ENCODE peak calls at places on chromosome 11, in four cellular contexts. One of them, this sample, is unnamed.

GRCh38 chr11:86672007-86672621 is at the start of gene ME3:
- DNase-seq in activated CD8-positive, alpha-beta T cell treated with anti-CD3 and anti-CD28 coated beads for 36 hours: peak
- DNase-seq in fibroblast of pulmonary artery: peak
- DNase-seq in MM.1S: peak
- DNase-seq in this sample: peak

GRCh38 chr11:108734956-108735559 is 70.2 kb downstream of the DDX10 start:
- DNase-seq in fibroblast of pulmonary artery: peak
- DNase-seq in activated CD8-positive, alpha-beta T cell treated with anti-CD3 and anti-CD28 coated beads for 36 hours: peak
- DNase-seq in MM.1S: peak
- DNase-seq in this sample: no peak

GRCh38 chr11:92204731-92205130 is 19.9 kb upstream of the FAT3 start:
- DNase-seq in MM.1S: no peak
- DNase-seq in activated CD8-positive, alpha-beta T cell treated with anti-CD3 and anti-CD28 coated beads for 36 hours: no peak
- DNase-seq in fibroblast of pulmonary artery: peak
- DNase-seq in this sample: no peak

GRCh38 chr11:91653091-91653754 is 571.4 kb upstream of the FAT3 start:
- DNase-seq in MM.1S: no peak
- DNase-seq in fibroblast of pulmonary artery: no peak
- DNase-seq in activated CD8-positive, alpha-beta T cell treated with anti-CD3 and anti-CD28 coated beads for 36 hours: no peak
- DNase-seq in this sample: no peak

GRCh38 chr11:20131744-20132666 is 28.3 kb downstream of the DBX1 start:
- DNase-seq in MM.1S: peak
- DNase-seq in fibroblast of pulmonary artery: peak
- DNase-seq in activated CD8-positive, alpha-beta T cell treated with anti-CD3 and anti-CD28 coated beads for 36 hours: peak
- DNase-seq in this sample: peak

GRCh38 chr11:113796663-113797259 is 17.2 kb downstream of the CLDN25 start:
- DNase-seq in activated CD8-positive, alpha-beta T cell treated with anti-CD3 and anti-CD28 coated beads for 36 hours: peak
- DNase-seq in fibroblast of pulmonary artery: peak
- DNase-seq in MM.1S: peak
- DNase-seq in this sample: peak

GRCh38 chr11:19432370-19433163 is 191.8 kb upstream of the E2F8 start:
- DNase-seq in activated CD8-positive, alpha-beta T cell treated with anti-CD3 and anti-CD28 coated beads for 36 hours: no peak
- DNase-seq in MM.1S: peak
- DNase-seq in fibroblast of pulmonary artery: peak
- DNase-seq in this sample: no peak

GRCh38 chr11:46247664-46248063 is 29.8 kb upstream of the CREB3L1 start:
- DNase-seq in activated CD8-positive, alpha-beta T cell treated with anti-CD3 and anti-CD28 coated beads for 36 hours: peak
- DNase-seq in MM.1S: peak
- DNase-seq in fibroblast of pulmonary artery: peak
- DNase-seq in this sample: peak

GRCh38 chr11:75063732-75064314 is 32.9 kb downstream of the OR2AT4 start:
- DNase-seq in fibroblast of pulmonary artery: no peak
- DNase-seq in activated CD8-positive, alpha-beta T cell treated with anti-CD3 and anti-CD28 coated beads for 36 hours: no peak
- DNase-seq in MM.1S: no peak
- DNase-seq in this sample: no peak

GRCh38 chr11:75434051-75434450 is 1.0 kb upstream of the KLHL35 start:
- DNase-seq in fibroblast of pulmonary artery: no peak
- DNase-seq in MM.1S: no peak
- DNase-seq in activated CD8-positive, alpha-beta T cell treated with anti-CD3 and anti-CD28 coated beads for 36 hours: no peak
- DNase-seq in this sample: no peak

GRCh38 chr11:70343631-70344030 is 54.7 kb upstream of the CTTN start:
- DNase-seq in MM.1S: no peak
- DNase-seq in activated CD8-positive, alpha-beta T cell treated with anti-CD3 and anti-CD28 coated beads for 36 hours: no peak
- DNase-seq in fibroblast of pulmonary artery: no peak
- DNase-seq in this sample: no peak

GRCh38 chr11:6735306-6735705 is 36.5 kb downstream of the OR2AG2 start:
- DNase-seq in activated CD8-positive, alpha-beta T cell treated with anti-CD3 and anti-CD28 coated beads for 36 hours: no peak
- DNase-seq in MM.1S: no peak
- DNase-seq in fibroblast of pulmonary artery: no peak
- DNase-seq in this sample: no peak

GRCh38 chr11:34407121-34407813 is 31.5 kb upstream of the CAT start:
- DNase-seq in MM.1S: no peak
- DNase-seq in activated CD8-positive, alpha-beta T cell treated with anti-CD3 and anti-CD28 coated beads for 36 hours: no peak
- DNase-seq in fibroblast of pulmonary artery: no peak
- DNase-seq in this sample: no peak

GRCh38 chr11:17741487-17741886 is 6.9 kb downstream of the KCNC1 start:
- DNase-seq in fibroblast of pulmonary artery: no peak
- DNase-seq in MM.1S: no peak
- DNase-seq in activated CD8-positive, alpha-beta T cell treated with anti-CD3 and anti-CD28 coated beads for 36 hours: no peak
- DNase-seq in this sample: no peak

GRCh38 chr11:47355283-47356128 is 3.0 kb upstream of the MYBPC3 start:
- DNase-seq in MM.1S: no peak
- DNase-seq in activated CD8-positive, alpha-beta T cell treated with anti-CD3 and anti-CD28 coated beads for 36 hours: peak
- DNase-seq in fibroblast of pulmonary artery: peak
- DNase-seq in this sample: peak

GRCh38 chr11:120170741-120171261 is 32.9 kb upstream of the TRIM29 start:
- DNase-seq in activated CD8-positive, alpha-beta T cell treated with anti-CD3 and anti-CD28 coated beads for 36 hours: no peak
- DNase-seq in fibroblast of pulmonary artery: no peak
- DNase-seq in MM.1S: no peak
- DNase-seq in this sample: no peak

GRCh38 chr11:33234397-33235168 is 22.6 kb upstream of the HIPK3 start:
- DNase-seq in MM.1S: no peak
- DNase-seq in fibroblast of pulmonary artery: no peak
- DNase-seq in activated CD8-positive, alpha-beta T cell treated with anti-CD3 and anti-CD28 coated beads for 36 hours: no peak
- DNase-seq in this sample: no peak

GRCh38 chr11:67664213-67664585 is 10.2 kb downstream of the ALDH3B2 start:
- DNase-seq in MM.1S: no peak
- DNase-seq in activated CD8-positive, alpha-beta T cell treated with anti-CD3 and anti-CD28 coated beads for 36 hours: no peak
- DNase-seq in fibroblast of pulmonary artery: no peak
- DNase-seq in this sample: no peak

GRCh38 chr11:65329503-65329902 is 4.1 kb upstream of the DPF2 start:
- DNase-seq in fibroblast of pulmonary artery: no peak
- DNase-seq in MM.1S: no peak
- DNase-seq in activated CD8-positive, alpha-beta T cell treated with anti-CD3 and anti-CD28 coated beads for 36 hours: no peak
- DNase-seq in this sample: no peak

GRCh38 chr11:59556115-59556882 is 45.0 kb downstream of the OR4D9 start:
- DNase-seq in MM.1S: peak
- DNase-seq in activated CD8-positive, alpha-beta T cell treated with anti-CD3 and anti-CD28 coated beads for 36 hours: peak
- DNase-seq in fibroblast of pulmonary artery: peak
- DNase-seq in this sample: peak

GRCh38 chr11:20023082-20023426 is 137.2 kb downstream of the DBX1 start:
- DNase-seq in activated CD8-positive, alpha-beta T cell treated with anti-CD3 and anti-CD28 coated beads for 36 hours: no peak
- DNase-seq in MM.1S: no peak
- DNase-seq in fibroblast of pulmonary artery: no peak
- DNase-seq in this sample: no peak

GRCh38 chr11:96033569-96033968 is 109.7 kb upstream of the MTMR2 start:
- DNase-seq in MM.1S: no peak
- DNase-seq in fibroblast of pulmonary artery: no peak
- DNase-seq in activated CD8-positive, alpha-beta T cell treated with anti-CD3 and anti-CD28 coated beads for 36 hours: no peak
- DNase-seq in this sample: no peak

GRCh38 chr11:96967616-96968015 is 577.8 kb downstream of the JRKL start:
- DNase-seq in fibroblast of pulmonary artery: peak
- DNase-seq in activated CD8-positive, alpha-beta T cell treated with anti-CD3 and anti-CD28 coated beads for 36 hours: no peak
- DNase-seq in MM.1S: no peak
- DNase-seq in this sample: no peak

DNA sequence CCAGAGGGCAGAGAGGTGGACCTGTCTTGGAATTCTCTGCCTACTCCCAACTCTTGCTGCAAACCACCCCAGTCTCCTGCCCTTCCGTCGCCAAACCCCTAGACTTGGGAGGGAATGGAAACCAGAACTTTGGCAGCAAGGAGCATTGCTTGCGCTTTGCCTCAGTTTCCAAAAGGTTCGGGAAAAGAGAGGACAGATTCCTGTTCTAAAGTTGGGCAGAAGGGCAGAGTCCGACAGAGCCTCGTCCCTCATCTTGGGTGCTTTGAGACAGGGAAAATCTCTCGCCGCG is 396 bp upstream of the ROBO3 start:
- DNase-seq in activated CD8-positive, alpha-beta T cell treated with anti-CD3 and anti-CD28 coated beads for 36 hours: no peak
- DNase-seq in fibroblast of pulmonary artery: no peak
- DNase-seq in MM.1S: no peak
- DNase-seq in this sample: no peak
- TF ChIP-seq CTCF in activated CD8-positive, alpha-beta T cell treated with anti-CD3 and anti-CD28 coated beads for 36 hours: no peak
- TF ChIP-seq CTCF in fibroblast of pulmonary artery: no peak
- TF ChIP-seq CTCF in MM.1S: no peak
- TF ChIP-seq CTCF in this sample: no peak

GRCh38 chr11:93903989-93904388 is 53.6 kb upstream of the VSTM5 start:
- DNase-seq in activated CD8-positive, alpha-beta T cell treated with anti-CD3 and anti-CD28 coated beads for 36 hours: no peak
- DNase-seq in fibroblast of pulmonary artery: no peak
- DNase-seq in MM.1S: no peak
- DNase-seq in this sample: no peak
- TF ChIP-seq CTCF in activated CD8-positive, alpha-beta T cell treated with anti-CD3 and anti-CD28 coated beads for 36 hours: no peak
- TF ChIP-seq CTCF in fibroblast of pulmonary artery: no peak
- TF ChIP-seq CTCF in MM.1S: no peak
- TF ChIP-seq CTCF in this sample: no peak

GRCh38 chr11:44116433-44116832 is 21.0 kb downstream of the EXT2 start:
- DNase-seq in activated CD8-positive, alpha-beta T cell treated with anti-CD3 and anti-CD28 coated beads for 36 hours: no peak
- DNase-seq in MM.1S: no peak
- DNase-seq in fibroblast of pulmonary artery: no peak
- DNase-seq in this sample: no peak

GRCh38 chr11:44125598-44125997 is 30.1 kb downstream of the EXT2 start:
- DNase-seq in fibroblast of pulmonary artery: no peak
- DNase-seq in activated CD8-positive, alpha-beta T cell treated with anti-CD3 and anti-CD28 coated beads for 36 hours: no peak
- DNase-seq in MM.1S: peak
- DNase-seq in this sample: no peak

DNA sequence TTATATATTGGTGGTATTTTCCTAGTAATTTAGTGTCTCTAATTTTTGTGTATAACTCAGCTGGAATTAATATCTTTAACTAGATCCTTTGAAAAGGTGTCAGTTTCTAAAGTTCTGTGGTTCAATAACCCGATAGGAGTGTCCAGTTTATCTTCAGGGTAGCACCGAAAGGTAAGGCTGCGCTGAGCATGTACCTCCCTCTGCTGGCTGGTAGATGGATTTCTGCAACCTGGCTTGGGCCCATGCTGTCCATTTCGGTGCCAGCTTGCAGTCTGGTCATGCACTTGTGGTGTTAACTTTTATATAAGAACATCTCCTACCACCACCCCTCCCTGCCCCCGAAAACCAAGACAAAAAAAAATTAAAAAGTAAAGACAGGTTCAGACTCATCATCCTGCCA is 24.7 kb downstream of the EXT2 start:
- DNase-seq in fibroblast of pulmonary artery: no peak
- DNase-seq in activated CD8-positive, alpha-beta T cell treated with anti-CD3 and anti-CD28 coated beads for 36 hours: no peak
- DNase-seq in MM.1S: no peak
- DNase-seq in this sample: peak
- TF ChIP-seq CTCF in fibroblast of pulmonary artery: peak
- TF ChIP-seq CTCF in activated CD8-positive, alpha-beta T cell treated with anti-CD3 and anti-CD28 coated beads for 36 hours: no peak
- TF ChIP-seq CTCF in MM.1S: peak
- TF ChIP-seq CTCF in this sample: no peak

DNA sequence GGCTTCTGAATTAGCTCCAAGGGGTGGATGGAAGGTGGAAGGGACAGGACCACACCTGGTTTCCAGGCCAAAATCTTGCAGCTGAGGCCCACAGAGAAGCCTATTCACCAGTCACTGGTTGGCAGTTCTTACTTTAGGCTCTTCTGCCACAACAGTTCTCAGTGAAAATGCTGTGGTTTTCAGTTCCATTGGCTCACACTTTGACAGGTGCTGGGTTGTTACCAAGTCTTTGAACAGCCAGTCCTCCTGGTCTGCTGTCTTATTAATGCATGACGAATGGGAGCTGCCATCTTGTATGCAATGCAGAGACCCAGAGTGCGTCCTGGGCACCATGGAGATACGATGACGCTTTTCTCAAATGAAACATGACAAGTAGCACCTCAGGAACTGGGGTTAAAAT is 232.0 kb upstream of the ZBED5 start:
- DNase-seq in MM.1S: peak
- DNase-seq in fibroblast of pulmonary artery: no peak
- DNase-seq in activated CD8-positive, alpha-beta T cell treated with anti-CD3 and anti-CD28 coated beads for 36 hours: no peak
- DNase-seq in this sample: no peak
- TF ChIP-seq CTCF in MM.1S: no peak
- TF ChIP-seq CTCF in fibroblast of pulmonary artery: no peak
- TF ChIP-seq CTCF in activated CD8-positive, alpha-beta T cell treated with anti-CD3 and anti-CD28 coated beads for 36 hours: no peak
- TF ChIP-seq CTCF in this sample: no peak

DNA sequence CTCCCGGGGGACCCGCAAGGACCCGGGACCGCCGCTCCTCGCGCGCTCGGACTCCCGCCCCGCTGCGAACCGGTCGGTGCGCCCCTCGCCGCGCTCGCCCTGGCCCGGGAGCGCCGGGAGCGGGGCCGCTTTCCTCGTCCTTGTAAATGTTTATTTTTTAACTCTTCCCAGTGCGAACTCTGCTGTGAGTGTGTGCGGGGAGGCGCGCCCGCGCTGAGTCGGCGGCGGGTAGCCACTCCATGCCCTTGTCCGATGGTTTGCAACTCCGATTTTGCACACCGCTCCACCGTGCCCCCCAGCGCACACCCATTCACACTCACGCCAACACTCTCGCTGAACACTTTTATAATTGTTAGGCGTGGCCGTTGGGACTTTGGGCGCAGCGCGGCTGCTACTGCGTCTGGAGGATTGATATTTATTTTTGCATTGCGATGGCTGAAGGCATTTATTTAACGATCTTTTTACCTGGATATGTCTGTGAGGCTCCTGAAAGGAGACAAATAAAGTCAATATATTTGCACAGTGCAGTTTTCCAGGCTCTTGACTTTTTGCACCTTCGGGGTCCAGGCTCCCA is 1.0 kb downstream of the C11orf96 start:
- DNase-seq in activated CD8-positive, alpha-beta T cell treated with anti-CD3 and anti-CD28 coated beads for 36 hours: no peak
- DNase-seq in MM.1S: peak
- DNase-seq in fibroblast of pulmonary artery: peak
- DNase-seq in this sample: peak
- TF ChIP-seq CTCF in activated CD8-positive, alpha-beta T cell treated with anti-CD3 and anti-CD28 coated beads for 36 hours: no peak
- TF ChIP-seq CTCF in MM.1S: no peak
- TF ChIP-seq CTCF in fibroblast of pulmonary artery: no peak
- TF ChIP-seq CTCF in this sample: no peak

DNA sequence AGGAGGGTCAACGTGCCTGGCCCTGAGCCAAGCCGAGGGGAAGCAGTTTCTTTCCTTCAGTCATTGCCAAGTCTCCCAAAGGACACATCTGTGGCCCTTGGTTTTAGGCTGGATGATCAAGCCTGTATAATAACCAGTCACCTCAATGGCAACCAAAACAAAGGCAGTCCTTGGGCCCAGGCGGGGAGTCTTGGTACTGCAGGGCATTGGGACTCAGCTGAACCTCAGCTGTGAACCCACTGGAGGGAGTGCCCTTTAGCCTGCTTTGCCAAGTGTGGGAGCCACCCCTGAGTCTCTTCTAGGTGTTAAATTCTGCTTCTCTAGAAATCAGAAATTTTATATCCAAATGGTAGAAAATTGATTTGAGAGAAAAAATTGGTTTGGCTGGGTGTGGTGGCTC is 36.9 kb downstream of the CPT1A start:
- DNase-seq in fibroblast of pulmonary artery: no peak
- DNase-seq in MM.1S: no peak
- DNase-seq in activated CD8-positive, alpha-beta T cell treated with anti-CD3 and anti-CD28 coated beads for 36 hours: no peak
- DNase-seq in this sample: no peak
- TF ChIP-seq CTCF in fibroblast of pulmonary artery: no peak
- TF ChIP-seq CTCF in MM.1S: no peak
- TF ChIP-seq CTCF in activated CD8-positive, alpha-beta T cell treated with anti-CD3 and anti-CD28 coated beads for 36 hours: no peak
- TF ChIP-seq CTCF in this sample: no peak

This sample was measured in endothelial cell.